ENCODE peak calls at places on chromosomes 6 and 20, in nine cellular contexts. J, W, O, Q, I, T, F, A and Z are unnamed samples.
A peak's percentile ranks its signal among the peaks of the same experiment; 100 is the strongest.

GRCh38 chr20:4180355-4180754 is 165.0 kb upstream of the RNF24 start:
- DNase-seq in Q (no peak), A (no peak), W (no peak), O (no peak), T (no peak), F (no peak), I (no peak), J (peak; percentile 64), Z (no peak)

GRCh38 chr6:49550413-49551125 is at the start of gene C6orf141:
- DNase-seq in T (peak; percentile 92), O (no peak), J (no peak), W (peak; percentile 64), Q (no peak), F (no peak), A (no peak), I (no peak), Z (peak; percentile 72)

GRCh38 chr6:33843086-33843695 is 39.4 kb upstream of the MLN start:
- DNase-seq in J (no peak), A (no peak), F (no peak), Q (no peak), T (no peak), W (no peak), I (no peak), O (no peak), Z (no peak)

GRCh38 chr6:146775227-146775626 is 176.5 kb downstream of the ADGB start:
- DNase-seq in Q (no peak), F (no peak), W (peak; percentile 1), A (no peak), O (no peak), J (no peak), T (no peak), I (no peak), Z (no peak)

GRCh38 chr6:110643175-110643574 is 166.8 kb upstream of the SLC22A16 start:
- DNase-seq in F (no peak), A (no peak), W (no peak), J (no peak), Q (no peak), T (no peak), O (no peak), I (no peak), Z (no peak)

GRCh38 chr6:150711061-150711460 is 111.4 kb downstream of the PLEKHG1 start:
- DNase-seq in O (no peak), F (no peak), A (no peak), I (no peak), W (no peak), Q (no peak), J (no peak), T (no peak), Z (no peak)

GRCh38 chr20:13017235-13017634 is 8.5 kb downstream of the SPTLC3 start:
- DNase-seq in T (no peak), W (no peak), Q (no peak), I (no peak), J (no peak), O (no peak), A (no peak), F (no peak), Z (no peak)

GRCh38 chr6:11500008-11500407 is 37.5 kb upstream of the TMEM170B start:
- DNase-seq in A (no peak), F (no peak), W (peak; percentile 49), Q (no peak), T (no peak), O (no peak), J (no peak), I (no peak), Z (no peak)

GRCh38 chr20:62743777-62744317 is 35.2 kb downstream of the NTSR1 start:
- DNase-seq in Q (no peak), F (no peak), O (no peak), I (no peak), J (no peak), T (no peak), W (no peak), A (no peak), Z (no peak)

GRCh38 chr6:37038297-37039198 is 33.1 kb downstream of the FGD2 start:
- DNase-seq in F (peak; percentile 6), Q (no peak), A (peak; percentile 11), I (no peak), O (no peak), J (peak; percentile 51), T (no peak), W (no peak), Z (peak; percentile 54)

GRCh38 chr20:37522258-37523011 is 1.4 kb downstream of the NNAT start:
- DNase-seq in F (no peak), T (no peak), J (no peak), O (no peak), A (no peak), I (no peak), Q (no peak), W (no peak), Z (no peak)

GRCh38 chr6:121881974-121882667 is 446.7 kb downstream of the GJA1 start:
- DNase-seq in I (no peak), F (no peak), W (peak; percentile 50), O (peak; percentile 51), T (no peak), Q (no peak), J (peak; percentile 88), A (no peak), Z (no peak)

GRCh38 chr6:126657556-126658129 is 317.7 kb downstream of the CENPW start:
- DNase-seq in Q (peak; percentile 19), I (peak; percentile 19), J (peak; percentile 74), O (no peak), A (no peak), W (no peak), T (peak; percentile 32), F (no peak), Z (peak; percentile 6)

GRCh38 chr20:61558726-61559125 is 306.7 kb downstream of the CDH4 start:
- DNase-seq in I (no peak), O (no peak), Q (no peak), A (no peak), T (no peak), W (no peak), J (peak; percentile 20), F (no peak), Z (no peak)

GRCh38 chr6:79231101-79231500 is 3.4 kb downstream of the HMGN3 start:
- DNase-seq in W (no peak), T (no peak), O (no peak), F (no peak), I (no peak), Q (peak; percentile 17), A (no peak), J (no peak), Z (no peak)

GRCh38 chr6:113102761-113103160 is 754.4 kb upstream of the MARCKS start:
- DNase-seq in I (no peak), J (peak; percentile 36), A (no peak), W (no peak), O (no peak), Q (no peak), T (no peak), F (no peak), Z (no peak)

GRCh38 chr20:24694157-24694726 is 224.8 kb downstream of the SYNDIG1 start:
- DNase-seq in O (no peak), F (no peak), T (no peak), Q (no peak), I (no peak), A (no peak), J (no peak), W (no peak), Z (no peak)

GRCh38 chr20:63053430-63054102 is 46.8 kb upstream of the BHLHE23 start:
- DNase-seq in Q (no peak), T (no peak), I (no peak), O (no peak), F (no peak), J (no peak), W (no peak), A (no peak), Z (no peak)

GRCh38 chr20:3890410-3890751 is 1.2 kb downstream of the PANK2 start:
- DNase-seq in O (no peak), I (no peak), W (no peak), A (no peak), T (peak; percentile 39), F (no peak), J (no peak), Q (no peak), Z (peak; percentile 23)

GRCh38 chr6:47481806-47482205 is 4.2 kb downstream of the CD2AP start:
- DNase-seq in F (no peak), T (no peak), Q (no peak), J (no peak), A (no peak), I (no peak), O (no peak), W (no peak), Z (no peak)

GRCh38 chr6:37288247-37288646 is 30.3 kb upstream of the TMEM217 start:
- DNase-seq in Q (no peak), T (no peak), A (no peak), W (no peak), O (no peak), I (no peak), J (no peak), F (no peak), Z (no peak)

GRCh38 chr20:58693226-58694006 is 816 bp downstream of the NPEPL1 start:
- DNase-seq in I (no peak), Q (no peak), O (no peak), A (no peak), F (no peak), W (no peak), T (peak; percentile 51), J (peak; percentile 44), Z (no peak)

GRCh38 chr6:32188381-32189081 is 1.5 kb downstream of the PBX2 start:
- DNase-seq in T (no peak), J (peak; percentile 58), F (no peak), O (no peak), W (no peak), I (no peak), A (no peak), Q (no peak), Z (no peak)

GRCh38 chr6:30646450-30647038 is 389 bp upstream of the C6orf136 start:
- DNase-seq in I (no peak), A (no peak), J (no peak), W (no peak), F (no peak), T (peak; percentile 14), Q (peak; percentile 93), O (no peak), Z (no peak)

GRCh38 chr6:85015396-85015990 is 251.1 kb upstream of the TBX18 start:
- DNase-seq in W (peak; percentile 20), J (peak; percentile 80), I (no peak), O (peak; percentile 5), F (no peak), Q (peak; percentile 14), T (peak; percentile 32), A (no peak), Z (peak; percentile 22)

GRCh38 chr20:62413896-62414481 is 6.9 kb upstream of the CABLES2 start:
- DNase-seq in F (no peak), A (no peak), W (no peak), O (no peak), T (no peak), I (no peak), J (peak; percentile 68), Q (no peak), Z (no peak)